ENCODE peak calls at places on chromosomes 5 and 9, in ten cellular contexts. K, A, O, U, L, E, Z, M, J and Y are unnamed samples.

GRCh38 chr9:116288658-116289057 is 135.1 kb downstream of the PAPPA start:
- DNase-seq in K (no peak), A (peak), O (no peak), U (no peak), L (no peak), E (no peak), Z (peak), M (peak), J (no peak), Y (peak)

GRCh38 chr5:173710528-173710927 is 94.1 kb upstream of the BOD1 start:
- DNase-seq in K (no peak), A (no peak), O (no peak), U (no peak), L (no peak), E (no peak), Z (no peak), M (no peak), J (no peak), Y (no peak)

GRCh38 chr9:116350213-116350612 is 196.6 kb downstream of the PAPPA start:
- DNase-seq in K (no peak), A (peak), O (no peak), U (no peak), L (no peak), E (no peak), Z (no peak), M (no peak), J (no peak), Y (no peak)

GRCh38 chr5:109857405-109858031 is 167.8 kb downstream of the MAN2A1 start:
- DNase-seq in K (peak), A (no peak), O (no peak), U (no peak), L (no peak), E (no peak), Z (no peak), M (no peak), J (no peak), Y (no peak)

GRCh38 chr9:93091453-93092081 is 4.5 kb upstream of the CARD19 start:
- DNase-seq in K (no peak), A (peak), O (no peak), U (no peak), L (no peak), E (no peak), Z (peak), M (peak), J (peak), Y (peak)

GRCh38 chr5:92838253-92838652 is 742.8 kb downstream of the NR2F1-AS1 start:
- DNase-seq in K (peak), A (peak), O (no peak), U (no peak), L (no peak), E (no peak), Z (no peak), M (peak), J (peak), Y (no peak)

GRCh38 chr9:114516913-114517312 is 11.6 kb upstream of the WHRN start:
- DNase-seq in K (no peak), A (peak), O (no peak), U (no peak), L (no peak), E (no peak), Z (no peak), M (peak), J (no peak), Y (peak)

GRCh38 chr9:92600075-92600741 is 64.4 kb upstream of the ECM2 start:
- DNase-seq in K (no peak), A (peak), O (no peak), U (no peak), L (no peak), E (no peak), Z (no peak), M (no peak), J (no peak), Y (no peak)

GRCh38 chr5:119275146-119275872 is 80.5 kb upstream of the TNFAIP8 start:
- DNase-seq in K (no peak), A (no peak), O (no peak), U (no peak), L (no peak), E (no peak), Z (no peak), M (peak), J (peak), Y (peak)

GRCh38 chr9:109450346-109450745 is 47.8 kb downstream of the PTPN3 start:
- DNase-seq in K (no peak), A (no peak), O (no peak), U (no peak), L (no peak), E (no peak), Z (no peak), M (no peak), J (no peak), Y (no peak)

GRCh38 chr5:10364186-10364689 is 10.7 kb downstream of the MARCHF6 start:
- DNase-seq in K (peak), A (no peak), O (no peak), U (no peak), L (no peak), E (no peak), Z (no peak), M (no peak), J (no peak), Y (no peak)

GRCh38 chr9:98873535-98874432 is 66.3 kb downstream of the GALNT12 start:
- DNase-seq in K (no peak), A (peak), O (no peak), U (no peak), L (peak), E (peak), Z (no peak), M (peak), J (no peak), Y (peak)

GRCh38 chr9:127153484-127153883 is 31.0 kb upstream of the ANGPTL2 start:
- DNase-seq in K (no peak), A (no peak), O (no peak), U (peak), L (no peak), E (no peak), Z (no peak), M (no peak), J (no peak), Y (no peak)

GRCh38 chr5:147752033-147752432 is 30.5 kb downstream of the JAKMIP2 start:
- DNase-seq in K (no peak), A (no peak), O (no peak), U (no peak), L (no peak), E (no peak), Z (no peak), M (no peak), J (no peak), Y (no peak)

GRCh38 chr5:6087576-6087975 is 290.8 kb downstream of the MED10 start:
- DNase-seq in K (no peak), A (no peak), O (no peak), U (no peak), L (no peak), E (no peak), Z (no peak), M (no peak), J (no peak), Y (no peak)

GRCh38 chr5:61306531-61307195 is 25.4 kb upstream of the ZSWIM6 start:
- DNase-seq in K (peak), A (peak), O (no peak), U (no peak), L (no peak), E (no peak), Z (no peak), M (peak), J (no peak), Y (peak)

GRCh38 chr5:389197-389821 is 53.7 kb upstream of the EXOC3 start:
- DNase-seq in K (no peak), A (no peak), O (no peak), U (peak), L (no peak), E (no peak), Z (no peak), M (no peak), J (no peak), Y (no peak)

GRCh38 chr9:130421802-130422276 is 22.9 kb upstream of the ASS1 start:
- DNase-seq in K (no peak), A (peak), O (no peak), U (no peak), L (no peak), E (no peak), Z (peak), M (peak), J (no peak), Y (peak)

GRCh38 chr9:35738186-35738585 is 5.7 kb downstream of the CREB3 start:
- DNase-seq in K (no peak), A (no peak), O (no peak), U (no peak), L (no peak), E (no peak), Z (no peak), M (no peak), J (no peak), Y (no peak)

GRCh38 chr9:98256632-98257218 is 1.3 kb upstream of the TBC1D2 start:
- DNase-seq in K (peak), A (peak), O (no peak), U (no peak), L (no peak), E (no peak), Z (no peak), M (no peak), J (no peak), Y (no peak)

GRCh38 chr5:175894805-175895204 is 23.4 kb downstream of the CPLX2 start:
- DNase-seq in K (no peak), A (no peak), O (no peak), U (no peak), L (no peak), E (no peak), Z (no peak), M (no peak), J (no peak), Y (no peak)

GRCh38 chr5:72452515-72453259 is 54.5 kb downstream of the ZNF366 start:
- DNase-seq in K (no peak), A (peak), O (peak), U (peak), L (peak), E (peak), Z (peak), M (peak), J (peak), Y (peak)

GRCh38 chr5:88884435-88884877 is 1.5 kb upstream of the MEF2C start:
- DNase-seq in K (peak), A (peak), O (no peak), U (no peak), L (no peak), E (no peak), Z (no peak), M (peak), J (no peak), Y (no peak)

GRCh38 chr9:122159026-122159924 is at the start of the genes MORN5 and NDUFA8:
- DNase-seq in K (peak), A (peak), O (peak), U (peak), L (peak), E (peak), Z (peak), M (peak), J (peak), Y (peak)
- TF ChIP-seq CTCF in K (no peak), A (no peak), O (no peak), U (peak), L (peak), E (peak), Z (no peak), M (no peak), J (peak), Y (no peak)

DNA sequence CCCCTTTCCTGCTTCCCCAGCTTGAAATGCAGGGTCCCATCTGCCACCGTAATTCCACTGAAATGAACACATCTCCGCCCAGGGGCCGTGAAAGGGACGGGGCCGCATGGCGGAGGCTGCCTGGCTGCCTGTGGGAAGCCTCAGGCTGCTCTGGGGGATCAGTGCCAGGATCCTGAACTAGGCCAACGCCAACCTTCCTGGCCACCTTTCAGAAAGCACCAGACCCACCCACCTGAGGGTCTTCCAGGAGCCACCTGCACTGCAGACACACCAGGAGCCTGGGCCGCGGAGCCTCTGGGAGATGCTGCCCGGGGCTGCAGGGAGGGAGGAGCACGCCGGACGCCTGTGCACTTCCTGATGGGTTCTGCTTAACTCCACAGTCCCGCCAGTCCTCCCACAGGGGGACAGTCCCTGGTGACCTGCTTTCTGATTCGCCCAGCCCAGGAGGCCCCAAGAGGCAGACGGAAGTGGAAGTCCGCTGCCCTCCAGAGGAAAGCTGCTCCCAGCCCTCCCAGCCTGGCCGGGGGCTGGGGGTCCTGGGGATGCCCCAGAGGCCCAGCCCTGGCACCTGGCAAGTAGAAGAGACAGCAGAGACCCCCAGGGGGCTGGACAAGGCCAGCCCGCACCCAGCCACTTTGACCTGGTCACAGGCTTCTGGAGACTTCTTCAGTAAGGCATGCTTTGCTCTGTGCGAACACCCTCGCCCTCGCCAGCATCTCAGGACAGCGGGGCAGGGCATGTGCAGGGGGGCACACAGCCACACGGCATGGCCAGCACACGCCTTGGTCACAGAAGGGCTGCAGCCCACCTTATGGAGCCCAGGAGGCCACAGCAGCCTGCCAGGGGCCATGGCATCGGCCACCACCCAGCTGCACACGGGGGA is at the start of gene CARD9:
- DNase-seq in K (no peak), A (no peak), O (no peak), U (no peak), L (peak), E (peak), Z (no peak), M (no peak), J (no peak), Y (no peak)
- H3K4me3 ChIP-seq in K (no peak), A (peak), O (peak), U (peak), L (peak), E (peak), Z (peak), M (no peak), J (no peak), Y (no peak)

GRCh38 chr9:22986556-22986955 is 539.9 kb downstream of the DMRTA1 start:
- DNase-seq in K (no peak), A (no peak), O (no peak), U (no peak), L (no peak), E (no peak), Z (no peak), M (no peak), J (no peak), Y (no peak)
- TF ChIP-seq CTCF in K (no peak), A (no peak), O (no peak), U (no peak), L (no peak), E (no peak), Z (no peak), M (no peak), J (no peak), Y (no peak)

GRCh38 chr5:18745591-18745987 is 1111.3 kb downstream of the TAF11L14 start:
- DNase-seq in K (peak), A (no peak), O (peak), U (no peak), L (no peak), E (no peak), Z (no peak), M (no peak), J (no peak), Y (no peak)
- H3K4me3 ChIP-seq in K (peak), A (peak), O (peak), U (peak), L (peak), E (peak), Z (no peak), M (no peak), J (no peak), Y (peak)

DNA sequence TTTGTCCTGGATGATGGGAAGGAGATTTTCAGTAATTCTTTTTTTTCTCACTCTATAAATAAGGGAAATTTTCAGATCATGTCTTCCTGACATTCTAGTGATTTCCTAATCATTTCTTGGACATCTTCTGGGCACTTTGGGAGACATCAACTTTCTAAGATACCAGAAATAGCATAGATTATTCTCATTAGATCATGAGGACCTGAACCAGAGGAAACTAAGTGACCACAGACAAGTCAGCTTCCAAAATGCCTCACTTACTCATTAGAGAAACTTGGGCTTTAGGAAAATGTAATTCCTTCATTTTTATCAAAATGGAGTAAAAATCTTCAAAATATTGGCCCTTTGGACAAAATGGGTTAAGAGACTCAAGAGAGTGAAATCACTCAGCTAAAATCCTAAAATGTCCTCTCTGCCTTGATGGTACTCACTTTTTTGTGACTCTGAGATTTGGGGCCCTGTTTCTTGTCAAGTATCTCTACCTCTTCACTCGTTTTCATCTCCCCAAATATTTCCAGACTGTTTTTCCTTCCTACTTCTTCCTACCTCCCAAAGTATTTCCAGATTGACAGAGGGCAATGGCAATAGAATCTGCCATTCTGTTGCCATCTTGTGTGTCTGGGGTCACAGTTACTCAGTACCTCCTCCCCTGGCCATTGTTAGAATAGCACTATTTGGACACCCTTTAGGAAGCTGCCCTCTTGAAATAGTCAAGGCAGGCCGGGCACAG is 194.5 kb downstream of the NR3C1 start:
- DNase-seq in K (no peak), A (no peak), O (no peak), U (no peak), L (no peak), E (no peak), Z (no peak), M (no peak), J (no peak), Y (no peak)
- TF ChIP-seq CTCF in K (no peak), A (peak), O (no peak), U (no peak), L (no peak), E (no peak), Z (peak), M (peak), J (peak), Y (peak)

DNA sequence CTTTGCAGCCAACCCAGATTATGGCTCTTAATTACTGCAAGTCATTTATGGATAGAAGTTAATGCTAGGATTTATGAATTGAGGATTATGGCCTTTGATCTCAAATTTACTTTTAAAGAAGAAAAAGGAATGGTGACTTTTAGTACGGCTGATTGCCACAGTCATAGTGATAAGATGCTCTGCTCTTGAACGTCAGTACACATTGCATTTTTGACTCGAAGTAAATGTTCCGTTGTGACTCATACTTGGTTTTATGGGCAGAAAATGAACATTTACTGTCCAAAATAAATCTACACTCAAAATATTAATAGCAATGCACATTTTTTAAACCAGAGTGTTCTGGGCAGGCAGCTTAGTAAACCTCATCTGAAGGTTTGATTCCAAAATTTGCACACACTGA is 825 bp downstream of the ADAMTSL1 start:
- DNase-seq in K (no peak), A (peak), O (no peak), U (no peak), L (no peak), E (no peak), Z (no peak), M (peak), J (no peak), Y (peak)
- H3K4me3 ChIP-seq in K (no peak), A (peak), O (peak), U (peak), L (peak), E (peak), Z (peak), M (peak), J (no peak), Y (peak)